ENCODE peak calls at places on chromosomes 4 and X, in four cellular contexts. X is GM12878, F is HepG2, B is H1. E is an unnamed sample.

GRCh38 chr4:24321151-24321550 is 263.2 kb downstream of the DHX15 start:
- DNase-seq in X (no peak), F (no peak), B (no peak), E (no peak)

GRCh38 chr4:2694691-2695090 is 61.4 kb downstream of the TNIP2 start:
- DNase-seq in X (no peak), F (no peak), B (no peak), E (no peak)

GRCh38 chr4:111323916-111324315 is 701.0 kb upstream of the PITX2 start:
- DNase-seq in X (no peak), F (no peak), B (no peak), E (no peak)

GRCh38 chrX:76148753-76149152 is 24.1 kb upstream of the PBDC1 start:
- DNase-seq in X (peak), F (peak), B (peak), E (no peak)

GRCh38 chr4:37685211-37685725 is 908 bp downstream of the RELL1 start:
- DNase-seq in X (no peak), F (no peak), B (no peak), E (no peak)

GRCh38 chr4:3318561-3319021 is 25.8 kb downstream of the RGS12 start:
- DNase-seq in X (no peak), F (no peak), B (peak), E (no peak)

GRCh38 chrX:23390979-23391378 is 56.3 kb downstream of the PTCHD1 start:
- DNase-seq in X (no peak), F (no peak), B (no peak), E (no peak)

GRCh38 chr4:169098054-169098896 is 88.2 kb upstream of the CBR4 start:
- DNase-seq in X (peak), F (no peak), B (no peak), E (no peak)

GRCh38 chr4:123976285-123976684 is 579.7 kb downstream of the SPRY1 start:
- DNase-seq in X (no peak), F (no peak), B (no peak), E (no peak)

GRCh38 chrX:69060631-69061408 is 104.4 kb downstream of the PJA1 start:
- DNase-seq in X (no peak), F (peak), B (peak), E (no peak)

GRCh38 chr4:161336621-161337020 is 827.2 kb downstream of the FSTL5 start:
- DNase-seq in X (no peak), F (no peak), B (no peak), E (no peak)

GRCh38 chrX:65491620-65492019 is 43.0 kb downstream of the LAS1L start:
- DNase-seq in X (no peak), F (no peak), B (no peak), E (no peak)

GRCh38 chr4:120079839-120080520 is 13.3 kb upstream of the MAD2L1 start:
- DNase-seq in X (no peak), F (no peak), B (no peak), E (no peak)

GRCh38 chrX:101206471-101206870 is 13.1 kb upstream of the DRP2 start:
- DNase-seq in X (no peak), F (peak), B (no peak), E (peak)

GRCh38 chr4:168484626-168485025 is 4.3 kb upstream of the DDX60L start:
- DNase-seq in X (no peak), F (no peak), B (no peak), E (no peak)

GRCh38 chrX:84322083-84322827 is 134.3 kb upstream of the RPS6KA6 start:
- DNase-seq in X (no peak), F (no peak), B (no peak), E (no peak)

GRCh38 chr4:177986236-177986635 is 544.0 kb upstream of the AGA start:
- DNase-seq in X (no peak), F (no peak), B (no peak), E (no peak)

GRCh38 chr4:174764105-174764729 is 64.8 kb downstream of the GLRA3 start:
- DNase-seq in X (no peak), F (peak), B (no peak), E (peak)

GRCh38 chrX:106931831-106932491 is 11.8 kb downstream of the CLDN2 start:
- DNase-seq in X (no peak), F (peak), B (no peak), E (no peak)

GRCh38 chr4:143438710-143439109 is 74.8 kb upstream of the SMARCA5 start:
- DNase-seq in X (no peak), F (no peak), B (no peak), E (no peak)

GRCh38 chrX:131725001-131725654 is 181.3 kb downstream of the OR13H1 start:
- DNase-seq in X (no peak), F (no peak), B (no peak), E (no peak)

GRCh38 chr4:8911311-8912088 is 39.9 kb upstream of the HMX1 start:
- DNase-seq in X (no peak), F (no peak), B (peak), E (peak)

GRCh38 chr4:133270021-133270570 is 121.0 kb downstream of the PCDH10 start:
- DNase-seq in X (no peak), F (no peak), B (no peak), E (no peak)

GRCh38 chr4:13700196-13701140 is 72.9 kb upstream of the BOD1L1 start:
- DNase-seq in X (no peak), F (no peak), B (no peak), E (no peak)

GRCh38 chrX:101617211-101618191 is at the start of gene ARMCX6:
- DNase-seq in X (no peak), F (peak), B (peak), E (peak)

GRCh38 chrX:68199062-68199848 is 234.0 kb downstream of the OPHN1 start:
- DNase-seq in X (no peak), F (no peak), B (no peak), E (no peak)

GRCh38 chr4:150874386-150875226 is 140.5 kb downstream of the LRBA start:
- DNase-seq in X (no peak), F (no peak), B (no peak), E (peak)

GRCh38 chr4:38323141-38323634 is 340.8 kb upstream of the KLF3 start:
- DNase-seq in X (no peak), F (no peak), B (no peak), E (no peak)

DNA sequence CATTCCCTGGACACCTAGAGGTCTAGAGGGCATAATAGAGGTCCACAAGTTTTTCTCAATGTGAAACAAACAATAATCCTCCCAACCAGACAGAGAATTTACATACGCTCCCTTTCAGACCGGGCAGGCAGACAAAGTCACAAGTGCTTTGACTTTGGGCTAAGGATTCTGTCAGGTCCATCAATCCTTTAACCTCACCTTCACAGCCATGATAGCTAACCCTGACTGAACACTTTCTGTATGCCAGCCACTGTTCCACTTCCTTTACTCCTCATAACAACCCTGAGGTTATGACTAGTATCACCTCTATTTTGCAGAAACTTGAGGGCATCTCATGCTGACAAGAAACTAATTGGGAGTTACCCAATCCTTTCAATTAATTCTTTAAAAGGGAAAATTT is 118.8 kb upstream of the AFF2 start:
- DNase-seq in X (peak), F (no peak), B (no peak), E (no peak)
- TF ChIP-seq TCF12 in X (no peak), F (no peak), B (no peak), E (no peak)

DNA sequence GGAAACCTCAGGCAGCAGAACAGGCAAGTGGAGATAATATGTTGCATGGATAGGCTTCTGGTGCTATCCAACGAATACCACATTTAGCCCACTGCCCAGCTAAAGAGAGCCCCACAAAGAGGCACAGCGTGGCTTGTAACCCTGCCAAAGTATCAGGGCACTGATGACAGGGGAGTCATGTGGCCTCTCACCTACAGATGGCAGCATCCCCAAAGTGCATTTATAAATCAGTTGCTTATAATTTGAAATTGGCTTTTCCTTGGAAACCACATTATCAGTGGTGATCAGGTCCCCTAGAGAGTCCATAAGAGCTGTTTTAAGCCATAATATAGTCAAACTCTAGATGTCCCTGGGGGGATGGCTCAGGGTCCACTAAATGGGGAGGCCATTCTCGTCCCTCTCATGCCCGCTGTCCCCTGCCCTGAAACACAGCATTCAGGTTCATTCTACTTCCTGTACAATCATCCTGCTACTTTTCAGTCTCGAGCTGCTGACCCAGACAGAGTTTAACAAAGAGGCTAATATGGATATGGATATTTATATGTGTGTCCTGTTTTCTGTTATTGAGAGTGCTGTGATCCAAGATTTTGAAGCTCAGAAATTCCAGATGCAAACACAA is 28.6 kb downstream of the SRPX start:
- DNase-seq in X (no peak), F (no peak), B (peak), E (peak)
- TF ChIP-seq TCF12 in X (no peak), F (no peak), B (no peak), E (no peak)

GRCh38 chr4:113447695-113448265 is 313.8 kb downstream of the CAMK2D start:
- DNase-seq in X (no peak), F (no peak), B (no peak), E (no peak)
- TF ChIP-seq TCF12 in X (no peak), F (no peak), B (no peak), E (no peak)

DNA sequence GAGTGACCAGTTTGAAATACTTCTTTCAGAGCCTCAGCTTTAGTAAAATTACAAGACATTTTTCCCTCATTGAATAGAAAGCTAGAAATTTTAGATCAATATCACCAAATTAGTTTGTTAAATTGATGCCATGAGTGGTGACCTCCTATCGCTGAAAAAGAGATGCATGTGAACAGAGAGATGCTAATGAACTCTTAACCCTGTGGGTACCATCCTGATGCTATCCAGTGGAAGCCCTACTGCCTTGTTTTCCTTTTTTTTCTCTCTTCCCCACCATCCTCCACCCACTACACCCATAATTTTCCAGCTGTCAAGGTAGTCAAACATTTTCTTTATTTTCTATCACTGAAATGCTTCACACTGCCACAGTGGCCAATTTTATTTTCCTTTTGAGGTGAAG is 61.9 kb downstream of the PPEF1 start:
- DNase-seq in X (no peak), F (no peak), B (no peak), E (peak)
- TF ChIP-seq TCF12 in X (no peak), F (no peak), B (no peak), E (no peak)

GRCh38 chr4:82798168-82799005 is at the start of gene SCD5:
- DNase-seq in X (no peak), F (no peak), B (peak), E (peak)

GRCh38 chr4:82797591-82798081 is 960 bp downstream of the SCD5 start:
- DNase-seq in X (no peak), F (no peak), B (peak), E (peak)

GRCh38 chr4:82797048-82797590 is 1.5 kb downstream of the SCD5 start:
- DNase-seq in X (no peak), F (no peak), B (no peak), E (peak)

GRCh38 chr4:82801910-82802521 is 3.4 kb upstream of the SCD5 start:
- DNase-seq in X (no peak), F (peak), B (no peak), E (peak)

DNA sequence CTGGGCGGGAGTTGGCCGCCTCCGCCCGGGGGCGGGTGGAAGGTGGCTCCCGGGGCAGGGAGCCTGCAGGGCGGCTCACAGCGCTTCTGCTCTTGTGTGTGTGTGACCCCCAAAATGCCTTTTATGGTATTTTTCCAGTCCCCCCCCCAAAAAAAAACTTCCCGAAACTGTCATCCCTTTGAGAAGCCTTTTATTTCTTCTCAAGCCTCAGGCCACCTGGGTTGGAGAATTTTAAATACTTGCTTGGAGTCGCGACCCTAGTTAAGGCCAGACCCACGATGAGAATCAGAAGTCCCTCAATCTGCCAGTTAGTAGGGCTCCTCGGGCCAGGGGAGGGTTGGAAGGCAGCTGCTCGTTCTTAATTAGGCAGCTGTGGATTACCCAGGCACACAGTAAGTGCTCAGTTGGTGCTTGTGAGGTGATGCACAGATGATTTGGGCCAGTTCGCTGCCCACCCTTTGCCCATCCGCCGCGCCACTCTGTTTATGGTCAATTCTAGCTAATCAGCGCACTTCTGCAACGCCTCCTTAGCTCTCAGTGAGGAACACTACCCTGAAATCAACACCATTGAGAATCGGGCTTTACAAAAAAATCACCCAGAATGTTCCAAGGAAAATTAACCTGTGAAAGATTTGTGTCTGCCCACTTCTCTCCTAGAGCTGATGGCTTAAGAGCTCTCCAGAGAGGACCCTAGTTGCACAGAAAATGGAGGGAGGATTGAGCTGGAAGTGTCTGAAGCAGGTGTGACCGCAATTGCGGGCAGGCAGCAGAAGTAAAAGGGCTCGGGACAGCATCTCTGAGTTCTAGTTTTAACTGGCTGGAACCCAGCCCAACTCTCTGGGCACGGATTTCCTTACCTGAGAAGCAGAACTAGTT is 648 bp upstream of the SCD5 start:
- DNase-seq in X (no peak), F (no peak), B (no peak), E (peak)
- TF ChIP-seq TCF12 in X (no peak), F (no peak), B (no peak), E (no peak)

E was measured in SK-N-SH.